ENCODE peak calls at places on chromosome 9, in ten cellular contexts. G is H9; P is transverse colon; A is pancreas; H is WERI-Rb-1; B is CD8-positive, alpha-beta T cell; W is tibial artery; O is endodermal cell; N is ovary; M is K562. K is an unnamed sample.

GRCh38 chr9:137079401-137079787 is 2.1 kb downstream of the UAP1L1 start:
- DNase-seq in G (no peak), P (no peak), A (no peak), H (no peak), B (no peak), W (no peak), O (no peak), N (no peak), M (no peak), K (no peak)

GRCh38 chr9:3502560-3503398 is 23.0 kb downstream of the RFX3 start:
- DNase-seq in G (no peak), P (no peak), A (no peak), H (no peak), B (no peak), W (no peak), O (no peak), N (no peak), M (no peak), K (no peak)

GRCh38 chr9:16012621-16013020 is 459.8 kb downstream of the CCDC171 start:
- DNase-seq in G (no peak), P (no peak), A (no peak), H (no peak), B (no peak), W (no peak), O (no peak), N (no peak), M (no peak), K (no peak)

GRCh38 chr9:15155826-15156225 is 151.2 kb downstream of the TTC39B start:
- DNase-seq in G (no peak), P (no peak), A (no peak), H (no peak), B (no peak), W (peak; percentile 74), O (no peak), N (no peak), M (no peak), K (no peak)

GRCh38 chr9:131237311-131237710 is 39.0 kb downstream of the FAM78A start:
- DNase-seq in G (no peak), P (no peak), A (no peak), H (no peak), B (no peak), W (no peak), O (no peak), N (no peak), M (no peak), K (no peak)

GRCh38 chr9:98831636-98832035 is 24.2 kb downstream of the GALNT12 start:
- DNase-seq in G (no peak), P (no peak), A (no peak), H (no peak), B (no peak), W (no peak), O (no peak), N (no peak), M (no peak), K (no peak)

GRCh38 chr9:131370638-131371037 is 23.2 kb upstream of the PRRC2B start:
- DNase-seq in G (no peak), P (no peak), A (no peak), H (no peak), B (no peak), W (no peak), O (no peak), N (no peak), M (peak; percentile 2), K (no peak)

GRCh38 chr9:129343697-129344375 is 165.8 kb upstream of the IER5L start:
- DNase-seq in G (no peak), P (peak; percentile 52), A (no peak), H (no peak), B (no peak), W (peak; percentile 81), O (peak; percentile 64), N (peak; percentile 62), M (no peak), K (no peak)

GRCh38 chr9:129432671-129433154 is 188.2 kb downstream of the C9orf50 start:
- DNase-seq in G (no peak), P (no peak), A (no peak), H (no peak), B (no peak), W (no peak), O (no peak), N (no peak), M (no peak), K (no peak)

GRCh38 chr9:2157277-2158105 is 142.3 kb downstream of the SMARCA2 start:
- DNase-seq in G (peak; percentile 37), P (peak; percentile 18), A (peak; percentile 59), H (no peak), B (no peak), W (peak; percentile 28), O (peak; percentile 63), N (peak; percentile 43), M (no peak), K (no peak)

GRCh38 chr9:72600671-72601070 is 79.3 kb downstream of the TMC1 start:
- DNase-seq in G (no peak), P (no peak), A (no peak), H (no peak), B (no peak), W (no peak), O (no peak), N (no peak), M (no peak), K (no peak)

GRCh38 chr9:129280236-129281231 is 102.5 kb upstream of the IER5L start:
- DNase-seq in G (no peak), P (peak; percentile 4), A (peak; percentile 39), H (peak; percentile 4), B (no peak), W (peak; percentile 17), O (peak; percentile 42), N (peak; percentile 8), M (no peak), K (no peak)

GRCh38 chr9:86942352-86943222 is 4.7 kb downstream of the GAS1 start:
- DNase-seq in G (no peak), P (no peak), A (no peak), H (no peak), B (no peak), W (no peak), O (no peak), N (no peak), M (no peak), K (no peak)

GRCh38 chr9:86944974-86945867 is 2.1 kb downstream of the GAS1 start:
- DNase-seq in G (peak; percentile 52), P (no peak), A (no peak), H (no peak), B (no peak), W (no peak), O (peak; percentile 77), N (peak; percentile 32), M (no peak), K (no peak)

GRCh38 chr9:86943223-86943870 is 4.0 kb downstream of the GAS1 start:
- DNase-seq in G (no peak), P (no peak), A (no peak), H (no peak), B (no peak), W (peak; percentile 33), O (no peak), N (no peak), M (no peak), K (no peak)

GRCh38 chr9:86945868-86946711 is 1.2 kb downstream of the GAS1 start:
- DNase-seq in G (peak; percentile 66), P (peak; percentile 44), A (peak; percentile 88), H (peak; percentile 25), B (peak; percentile 75), W (peak; percentile 52), O (peak; percentile 84), N (peak; percentile 64), M (no peak), K (peak; percentile 68)

GRCh38 chr9:86943871-86944240 is 3.5 kb downstream of the GAS1 start:
- DNase-seq in G (no peak), P (no peak), A (no peak), H (no peak), B (no peak), W (no peak), O (no peak), N (no peak), M (no peak), K (no peak)
- H3K27me3 ChIP-seq in G (peaks cover 20% of the 10 kb centered on the region), P (peaks cover 66% of the 10 kb centered on the region), A (no peaks in the 10 kb centered on the region), H (peaks cover 81% of the 10 kb centered on the region), B (peaks cover 8% of the 10 kb centered on the region), W (no peaks in the 10 kb centered on the region), O (peaks cover 12% of the 10 kb centered on the region), N (no peaks in the 10 kb centered on the region), M (no peaks in the 10 kb centered on the region), K (peaks cover 64% of the 10 kb centered on the region)

DNA sequence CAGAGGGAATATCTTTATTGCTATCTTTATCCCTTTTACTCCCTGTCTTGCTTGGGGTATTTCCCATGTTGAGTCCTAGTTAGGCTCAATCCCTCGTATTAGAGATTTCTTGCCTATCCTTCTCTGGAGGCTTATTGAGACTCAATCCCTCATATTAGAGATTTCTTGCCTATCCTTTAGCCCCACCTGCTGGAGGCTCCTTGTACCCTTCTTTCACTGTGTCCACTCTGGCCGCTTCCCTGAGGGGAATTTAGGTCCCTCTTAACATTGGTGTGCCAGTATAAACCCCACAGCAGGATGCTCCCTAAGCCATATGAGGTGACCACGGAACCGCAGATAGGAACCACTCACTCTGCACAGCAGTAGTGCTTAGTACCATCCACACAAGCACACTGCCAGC is 110.7 kb upstream of the MAMDC2 start:
- DNase-seq in G (peak; percentile 37), P (no peak), A (no peak), H (peak; percentile 63), B (no peak), W (no peak), O (peak; percentile 79), N (no peak), M (peak; percentile 6), K (no peak)
- TF ChIP-seq CTCF in G (peak; percentile 66), P (no peak), A (no peak), H (peak; percentile 59), B (no peak), W (no peak), O (peak; percentile 56), N (no peak), M (peak; percentile 36), K (no peak)

GRCh38 chr9:122572456-122572855 is 10.7 kb downstream of the OR1L8 start:
- DNase-seq in G (no peak), P (no peak), A (no peak), H (no peak), B (no peak), W (no peak), O (no peak), N (no peak), M (no peak), K (no peak)

GRCh38 chr9:122562134-122562760 is 9.3 kb downstream of the OR1N2 start:
- DNase-seq in G (peak; percentile 75), P (no peak), A (no peak), H (peak; percentile 95), B (peak; percentile 49), W (no peak), O (peak; percentile 92), N (no peak), M (no peak), K (no peak)

GRCh38 chr9:122567901-122568300 is 15.0 kb downstream of the OR1N2 start:
- DNase-seq in G (no peak), P (no peak), A (no peak), H (no peak), B (no peak), W (no peak), O (no peak), N (no peak), M (no peak), K (no peak)
- H3K9me3 ChIP-seq in G (peaks cover 77% of the 10 kb centered on the region), P (no peaks in the 10 kb centered on the region), A (no peaks in the 10 kb centered on the region), H (peaks cover 7% of the 10 kb centered on the region), B (no peaks in the 10 kb centered on the region), W (no peaks in the 10 kb centered on the region), O (peaks cover 21% of the 10 kb centered on the region), N (no peaks in the 10 kb centered on the region), M (no peaks in the 10 kb centered on the region), K (no peaks in the 10 kb centered on the region)

DNA sequence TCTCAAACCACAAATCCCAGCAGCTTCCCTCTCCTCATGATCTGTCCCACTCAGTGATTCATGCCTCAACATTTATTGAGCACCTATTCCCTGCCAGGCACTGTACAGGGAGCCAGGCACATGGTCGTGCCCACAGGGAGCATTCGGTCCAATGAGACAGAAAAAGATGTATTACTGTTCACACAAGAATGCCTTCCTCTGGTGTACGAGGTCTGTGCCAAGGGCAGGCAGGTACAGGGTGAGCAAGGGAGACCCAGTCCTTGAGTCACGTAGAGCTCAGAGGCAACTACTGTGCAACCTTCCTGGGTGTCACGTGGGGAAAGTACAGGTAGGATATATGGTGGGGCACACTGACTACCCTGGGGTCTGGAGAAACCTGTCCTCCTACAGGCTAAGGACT is 4.6 kb downstream of the CNTFR start:
- DNase-seq in G (no peak), P (no peak), A (no peak), H (no peak), B (no peak), W (no peak), O (no peak), N (no peak), M (no peak), K (no peak)
- H3K27me3 ChIP-seq in G (peaks cover 57% of the 10 kb centered on the region), P (peaks cover 82% of the 10 kb centered on the region), A (no peaks in the 10 kb centered on the region), H (no peaks in the 10 kb centered on the region), B (peaks cover 25% of the 10 kb centered on the region), W (no peaks in the 10 kb centered on the region), O (peaks cover 76% of the 10 kb centered on the region), N (no peaks in the 10 kb centered on the region), M (peaks cover 6% of the 10 kb centered on the region), K (peaks cover 80% of the 10 kb centered on the region)

K was measured in CD4-positive, alpha-beta T cell.